ENCODE peak calls at places on chromosomes 2 and 18, in five cellular contexts. Y is trophoblast cell, V is H9, R is H1, A is mesenchymal stem cell. J is an unnamed sample.
A peak's percentile ranks its signal among the peaks of the same experiment; 100 is the strongest.

GRCh38 chr2:188976545-188977268 is 2.5 kb downstream of the COL3A1 start:
- DNase-seq in Y (peak; percentile 25), V (no peak), R (no peak), A (peak; percentile 70), J (no peak)

GRCh38 chr2:31467426-31467825 is 52.9 kb upstream of the XDH start:
- DNase-seq in Y (peak; percentile 47), V (no peak), R (no peak), A (no peak), J (no peak)

GRCh38 chr2:223513771-223514455 is 88.2 kb downstream of the SCG2 start:
- DNase-seq in Y (peak; percentile 6), V (no peak), R (no peak), A (peak; percentile 23), J (no peak)

GRCh38 chr2:112692914-112693313 is 27.9 kb upstream of the NT5DC4 start:
- DNase-seq in Y (no peak), V (no peak), R (no peak), A (no peak), J (no peak)

GRCh38 chr2:6958616-6959235 is 41.5 kb downstream of the RNF144A start:
- DNase-seq in Y (no peak), V (no peak), R (no peak), A (no peak), J (no peak)

GRCh38 chr2:238254095-238254494 is 14.3 kb upstream of the HES6 start:
- DNase-seq in Y (no peak), V (no peak), R (no peak), A (no peak), J (no peak)

GRCh38 chr18:31232779-31233424 is 70.2 kb upstream of the DSC1 start:
- DNase-seq in Y (no peak), V (no peak), R (no peak), A (no peak), J (no peak)

GRCh38 chr2:56168163-56168562 is 15.6 kb upstream of the CCDC85A start:
- DNase-seq in Y (no peak), V (no peak), R (no peak), A (peak; percentile 77), J (no peak)

GRCh38 chr2:134773372-134774073 is 54.7 kb upstream of the TMEM163 start:
- DNase-seq in Y (peak; percentile 24), V (peak; percentile 70), R (no peak), A (peak; percentile 28), J (no peak)

GRCh38 chr18:11665146-11665545 is 23.9 kb upstream of the GNAL start:
- DNase-seq in Y (no peak), V (no peak), R (no peak), A (no peak), J (no peak)

GRCh38 chr18:8496186-8496585 is 113.1 kb upstream of the RAB12 start:
- DNase-seq in Y (no peak), V (peak; percentile 45), R (no peak), A (no peak), J (no peak)

GRCh38 chr18:26405190-26405781 is 143.1 kb downstream of the KCTD1 start:
- DNase-seq in Y (peak; percentile 17), V (peak; percentile 47), R (no peak), A (peak; percentile 29), J (no peak)

GRCh38 chr2:44964704-44965343 is 23.3 kb downstream of the SIX3 start:
- DNase-seq in Y (peak; percentile 13), V (peak; percentile 74), R (no peak), A (no peak), J (no peak)

GRCh38 chr2:150806336-150806735 is 318.9 kb upstream of the RND3 start:
- DNase-seq in Y (no peak), V (no peak), R (no peak), A (peak; percentile 49), J (no peak)

GRCh38 chr18:25962176-25962575 is 128.2 kb downstream of the SS18 start:
- DNase-seq in Y (no peak), V (no peak), R (no peak), A (no peak), J (no peak)

GRCh38 chr2:47725808-47726207 is 57.1 kb upstream of the MSH6 start:
- DNase-seq in Y (no peak), V (no peak), R (no peak), A (peak; percentile 18), J (no peak)

DNA sequence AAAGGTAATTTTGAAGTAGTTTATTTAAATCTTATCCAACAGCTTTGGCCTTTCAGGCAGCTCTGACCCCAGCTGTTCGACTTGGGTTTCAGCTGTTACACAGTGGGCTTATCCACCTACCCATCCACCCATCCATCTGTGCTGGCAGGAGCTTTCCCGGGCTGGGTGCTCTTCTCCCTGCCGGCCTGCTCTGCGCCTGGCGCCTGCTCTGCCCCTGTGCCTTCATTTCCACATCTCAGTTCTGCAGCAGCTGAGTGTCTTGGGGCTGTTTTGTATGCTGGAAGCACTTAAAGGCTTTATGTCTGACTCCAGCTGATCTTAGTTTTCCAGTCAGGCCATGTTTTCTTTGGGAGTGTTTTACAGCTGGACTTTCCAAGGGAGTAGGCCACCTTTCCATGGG is 24.2 kb downstream of the LDLRAD4 start:
- DNase-seq in Y (no peak), V (peak; percentile 15), R (no peak), A (no peak), J (no peak)
- H2BK12ac ChIP-seq in Y (no peak overlapping the region), V (no peak overlapping the region), R (no peak overlapping the region), A (no peak overlapping the region), J (no peak overlapping the region)

DNA sequence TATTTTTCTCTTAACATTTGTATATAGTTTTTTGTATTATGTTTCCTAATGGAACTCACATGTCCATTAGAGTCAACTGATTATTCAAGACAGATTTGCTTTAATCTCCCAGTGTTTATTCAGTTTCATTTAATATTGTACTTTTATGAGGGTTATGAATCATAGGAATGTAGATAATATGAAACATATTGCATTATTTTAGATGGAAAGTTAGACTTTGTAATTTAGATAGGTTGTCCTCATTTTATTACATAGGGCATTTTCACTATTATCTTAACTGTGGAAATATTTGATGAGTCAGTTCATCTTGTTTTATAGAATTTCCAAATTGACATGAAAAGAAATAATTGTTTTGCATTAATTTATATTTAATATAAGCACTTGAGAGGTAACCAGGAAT is 240.8 kb downstream of the PLCL1 start:
- DNase-seq in Y (no peak), V (no peak), R (no peak), A (no peak), J (no peak)
- H4K91ac ChIP-seq in Y (no peak overlapping the region), V (no peak overlapping the region), R (no peak overlapping the region), A (no peak overlapping the region), J (no peak overlapping the region)

GRCh38 chr18:73980289-73980979 is 167.2 kb downstream of the FBXO15 start:
- DNase-seq in Y (peak; percentile 41), V (peak; percentile 60), R (peak; percentile 17), A (peak; percentile 54), J (peak; percentile 32)
- H2AK5ac ChIP-seq in Y (no peak overlapping the region), V (no peak overlapping the region), R (no peak overlapping the region), A (no peak overlapping the region), J (peak overlapping the region; percentile 32)

GRCh38 chr2:16051046-16051489 is 110.7 kb downstream of the MYCN start:
- DNase-seq in Y (no peak), V (no peak), R (no peak), A (no peak), J (no peak)
- H2BK12ac ChIP-seq in Y (no peak overlapping the region), V (no peak overlapping the region), R (no peak overlapping the region), A (no peak overlapping the region), J (no peak overlapping the region)